ENCODE peak calls at places on chromosomes 11 and 22, in five cellular contexts. V is endothelial cell of umbilical vein, M is SJCRH30, H is hippocampal formation, D is GM12865. T is an unnamed sample.

GRCh38 chr11:114359342-114359741 is 41.0 kb downstream of the C11orf71 start:
- DNase-seq in V (peak; percentile 14), M (no peak), H (no peak), D (no peak), T (no peak)

GRCh38 chr11:115462004-115462541 is 42.1 kb downstream of the CADM1 start:
- DNase-seq in V (no peak), M (no peak), H (peak; percentile 20), D (no peak), T (no peak)

GRCh38 chr22:42742940-42743339 is 22.3 kb upstream of the A4GALT start:
- DNase-seq in V (no peak), M (peak; percentile 69), H (no peak), D (no peak), T (no peak)

GRCh38 chr11:45108070-45109064 is 38.1 kb upstream of the PRDM11 start:
- DNase-seq in V (peak; percentile 14), M (no peak), H (no peak), D (no peak), T (no peak)

GRCh38 chr11:32108576-32108975 is 17.7 kb downstream of the RCN1 start:
- DNase-seq in V (no peak), M (no peak), H (no peak), D (no peak), T (no peak)

GRCh38 chr11:96102664-96103068 is 178.8 kb upstream of the MTMR2 start:
- DNase-seq in V (peak; percentile 55), M (no peak), H (no peak), D (no peak), T (no peak)

GRCh38 chr11:8025816-8026215 is 38.7 kb downstream of the EIF3F start:
- DNase-seq in V (no peak), M (peak; percentile 41), H (no peak), D (no peak), T (no peak)

GRCh38 chr11:81004576-81004975 is 1563.7 kb upstream of the TENM4 start:
- DNase-seq in V (no peak), M (no peak), H (peak; percentile 4), D (no peak), T (no peak)

GRCh38 chr11:70064011-70064725 is 13.9 kb upstream of the ANO1 start:
- DNase-seq in V (no peak), M (no peak), H (no peak), D (no peak), T (no peak)

GRCh38 chr11:2590951-2591754 is 108.6 kb downstream of the KCNQ1OT1 start:
- DNase-seq in V (no peak), M (no peak), H (peak; percentile 69), D (no peak), T (no peak)

GRCh38 chr11:105960252-105961245 is 61.5 kb downstream of the MSANTD4 start:
- DNase-seq in V (no peak), M (peak; percentile 70), H (no peak), D (no peak), T (no peak)

GRCh38 chr11:119044708-119045107 is 12.3 kb downstream of the HYOU1 start:
- DNase-seq in V (no peak), M (no peak), H (no peak), D (no peak), T (no peak)

GRCh38 chr11:23997356-23997755 is 499.5 kb upstream of the LUZP2 start:
- DNase-seq in V (no peak), M (no peak), H (no peak), D (no peak), T (no peak)

GRCh38 chr22:27994481-27995331 is 75.7 kb upstream of the PITPNB start:
- DNase-seq in V (no peak), M (no peak), H (no peak), D (no peak), T (no peak)

GRCh38 chr22:47629273-47629711 is 866.8 kb downstream of the TBC1D22A start:
- DNase-seq in V (no peak), M (peak; percentile 63), H (no peak), D (no peak), T (no peak)

GRCh38 chr11:113193894-113194293 is 120.5 kb upstream of the TTC12 start:
- DNase-seq in V (no peak), M (no peak), H (no peak), D (peak; percentile 3), T (no peak)

GRCh38 chr11:96197221-96197620 is 145.8 kb downstream of the MAML2 start:
- DNase-seq in V (no peak), M (peak; percentile 38), H (no peak), D (no peak), T (no peak)

GRCh38 chr11:27444801-27445215 is 27.8 kb downstream of the LGR4 start:
- DNase-seq in V (no peak), M (peak; percentile 67), H (no peak), D (no peak), T (no peak)

GRCh38 chr11:3939211-3939610 is 83.7 kb downstream of the STIM1 start:
- DNase-seq in V (no peak), M (peak; percentile 15), H (no peak), D (peak; percentile 24), T (peak; percentile 39)

GRCh38 chr11:95016133-95016532 is 8.9 kb upstream of the KDM4E start:
- DNase-seq in V (no peak), M (no peak), H (no peak), D (no peak), T (no peak)

GRCh38 chr22:41638124-41638523 is 17.0 kb downstream of the XRCC6 start:
- DNase-seq in V (no peak), M (no peak), H (no peak), D (no peak), T (no peak)

GRCh38 chr22:19341500-19341899 is 50.0 kb upstream of the CLTCL1 start:
- DNase-seq in V (no peak), M (no peak), H (no peak), D (no peak), T (no peak)

GRCh38 chr11:134036484-134037092 is 32.3 kb upstream of the JAM3 start:
- DNase-seq in V (no peak), M (no peak), H (no peak), D (no peak), T (no peak)